ENCODE peak calls at places on chromosomes 3 and 15, in five cellular contexts. C, E, W, S and X are unnamed samples.

GRCh38 chr3:161793194-161793825 is 296.7 kb downstream of the OTOL1 start:
- DNase-seq in E (no peak), C (no peak), S (no peak), W (no peak), X (no peak)

GRCh38 chr3:64131755-64132154 is 93.5 kb downstream of the PRICKLE2 start:
- DNase-seq in S (no peak), E (no peak), C (no peak), W (no peak), X (no peak)

GRCh38 chr3:30349507-30349906 is 256.9 kb upstream of the TGFBR2 start:
- DNase-seq in E (no peak), S (no peak), W (no peak), C (no peak), X (no peak)

GRCh38 chr3:168988867-168989266 is 674.6 kb downstream of the MECOM start:
- DNase-seq in E (no peak), C (no peak), S (no peak), W (no peak), X (no peak)

GRCh38 chr3:150945226-150945625 is 27.3 kb downstream of the CLRN1 start:
- DNase-seq in S (no peak), E (no peak), W (no peak), C (no peak), X (no peak)

GRCh38 chr3:146838221-146838620 is 233.1 kb upstream of the PLSCR5 start:
- DNase-seq in S (no peak), W (no peak), E (no peak), C (no peak), X (no peak)

GRCh38 chr15:75648156-75649000 is 666 bp downstream of the SNX33 start:
- DNase-seq in E (no peak), S (no peak), C (no peak), W (no peak), X (no peak)

GRCh38 chr3:107416886-107417285 is 39.6 kb downstream of the CCDC54 start:
- DNase-seq in W (no peak), C (no peak), E (no peak), S (no peak), X (no peak)

GRCh38 chr3:4722103-4722502 is 229.0 kb downstream of the ITPR1 start:
- DNase-seq in E (no peak), S (no peak), C (peak), W (no peak), X (no peak)

GRCh38 chr15:52228928-52229327 is 37.7 kb upstream of the GNB5 start:
- DNase-seq in E (no peak), C (no peak), S (no peak), W (no peak), X (peak)

GRCh38 chr3:137121704-137122314 is 164.0 kb downstream of the IL20RB start:
- DNase-seq in E (no peak), W (no peak), S (peak), C (no peak), X (no peak)

GRCh38 chr3:38454179-38454883 is 641 bp downstream of the ACVR2B start:
- DNase-seq in S (no peak), E (no peak), C (peak), W (no peak), X (no peak)

GRCh38 chr3:98577178-98577895 is 16.1 kb downstream of the CPOX start:
- DNase-seq in C (no peak), W (no peak), E (no peak), S (no peak), X (no peak)

GRCh38 chr15:67690936-67691335 is 134.4 kb upstream of the SKOR1 start:
- DNase-seq in S (no peak), W (no peak), C (no peak), E (no peak), X (no peak)

GRCh38 chr3:72154391-72155300 is 369.7 kb upstream of the PROK2 start:
- DNase-seq in W (no peak), C (no peak), S (no peak), E (no peak), X (no peak)